ENCODE peak calls at places on chromosomes 13 and 19, in four cellular contexts. One of them, this sample, is unnamed.

GRCh38 chr13:23074054-23074805 is 106.5 kb upstream of the SGCG start:
- DNase-seq in H1: no peak
- DNase-seq in IMR-90: peak; percentile 11
- DNase-seq in mesendoderm: no peak
- DNase-seq in this sample: no peak

GRCh38 chr13:95573226-95573625 is 20.7 kb downstream of the CLDN10 start:
- DNase-seq in H1: no peak
- DNase-seq in IMR-90: peak; percentile 11
- DNase-seq in mesendoderm: no peak
- DNase-seq in this sample: no peak

GRCh38 chr13:26785845-26786630 is 25.5 kb upstream of the GPR12 start:
- DNase-seq in H1: peak; percentile 73
- DNase-seq in IMR-90: no peak
- DNase-seq in mesendoderm: peak; percentile 78
- DNase-seq in this sample: peak; percentile 80

GRCh38 chr13:113145911-113146598 is 12.4 kb upstream of the PROZ start:
- DNase-seq in H1: no peak
- DNase-seq in IMR-90: no peak
- DNase-seq in mesendoderm: no peak
- DNase-seq in this sample: peak; percentile 18

GRCh38 chr19:38033658-38034150 is 126.7 kb downstream of the SIPA1L3 start:
- DNase-seq in IMR-90: no peak
- DNase-seq in H1: no peak
- DNase-seq in mesendoderm: peak; percentile 83
- DNase-seq in this sample: peak; percentile 62

GRCh38 chr13:32016631-32017030 is 14.9 kb upstream of the FRY start:
- DNase-seq in IMR-90: no peak
- DNase-seq in mesendoderm: no peak
- DNase-seq in H1: no peak
- DNase-seq in this sample: no peak

GRCh38 chr13:22836475-22836874 is 344.3 kb upstream of the SGCG start:
- DNase-seq in mesendoderm: no peak
- DNase-seq in H1: no peak
- DNase-seq in IMR-90: no peak
- DNase-seq in this sample: no peak

GRCh38 chr19:19461671-19462622 is 53.4 kb downstream of the TSSK6 start:
- DNase-seq in H1: peak; percentile 88
- DNase-seq in IMR-90: no peak
- DNase-seq in mesendoderm: peak; percentile 96
- DNase-seq in this sample: peak; percentile 97

GRCh38 chr13:40665754-40666057 is 735 bp downstream of the FOXO1 start:
- DNase-seq in mesendoderm: peak; percentile 60
- DNase-seq in H1: no peak
- DNase-seq in IMR-90: no peak
- DNase-seq in this sample: no peak

GRCh38 chr19:38869836-38870607 is 8.1 kb downstream of the RINL start:
- DNase-seq in H1: peak; percentile 91
- DNase-seq in mesendoderm: peak; percentile 90
- DNase-seq in IMR-90: peak; percentile 45
- DNase-seq in this sample: peak; percentile 84

GRCh38 chr19:40585677-40586422 is 9.2 kb downstream of the SHKBP1 start:
- DNase-seq in mesendoderm: no peak
- DNase-seq in H1: no peak
- DNase-seq in IMR-90: peak; percentile 44
- DNase-seq in this sample: no peak

GRCh38 chr19:13503570-13504235 is 2.6 kb downstream of the CACNA1A start:
- DNase-seq in mesendoderm: no peak
- DNase-seq in H1: no peak
- DNase-seq in IMR-90: no peak
- DNase-seq in this sample: no peak

GRCh38 chr19:47351545-47351944 is 2.4 kb downstream of the DHX34 start:
- DNase-seq in mesendoderm: peak; percentile 69
- DNase-seq in IMR-90: peak; percentile 27
- DNase-seq in H1: no peak
- DNase-seq in this sample: peak; percentile 64

GRCh38 chr19:6060600-6061391 is 49.5 kb downstream of the RFX2 start:
- DNase-seq in H1: no peak
- DNase-seq in IMR-90: peak; percentile 16
- DNase-seq in mesendoderm: peak; percentile 93
- DNase-seq in this sample: peak; percentile 55

GRCh38 chr13:38381840-38382239 is 32.2 kb downstream of the UFM1 start:
- DNase-seq in IMR-90: no peak
- DNase-seq in H1: no peak
- DNase-seq in mesendoderm: no peak
- DNase-seq in this sample: no peak

GRCh38 chr13:38372818-38373217 is 23.2 kb downstream of the UFM1 start:
- DNase-seq in mesendoderm: peak; percentile 21
- DNase-seq in IMR-90: no peak
- DNase-seq in H1: no peak
- DNase-seq in this sample: no peak

GRCh38 chr13:38376551-38376950 is 26.9 kb downstream of the UFM1 start:
- DNase-seq in IMR-90: peak; percentile 4
- DNase-seq in H1: no peak
- DNase-seq in mesendoderm: no peak
- DNase-seq in this sample: no peak
- H4K5ac ChIP-seq in IMR-90: no peak overlapping the region
- H4K5ac ChIP-seq in H1: no peak overlapping the region
- H4K5ac ChIP-seq in mesendoderm: no peak overlapping the region
- H4K5ac ChIP-seq in this sample: no peak overlapping the region

DNA sequence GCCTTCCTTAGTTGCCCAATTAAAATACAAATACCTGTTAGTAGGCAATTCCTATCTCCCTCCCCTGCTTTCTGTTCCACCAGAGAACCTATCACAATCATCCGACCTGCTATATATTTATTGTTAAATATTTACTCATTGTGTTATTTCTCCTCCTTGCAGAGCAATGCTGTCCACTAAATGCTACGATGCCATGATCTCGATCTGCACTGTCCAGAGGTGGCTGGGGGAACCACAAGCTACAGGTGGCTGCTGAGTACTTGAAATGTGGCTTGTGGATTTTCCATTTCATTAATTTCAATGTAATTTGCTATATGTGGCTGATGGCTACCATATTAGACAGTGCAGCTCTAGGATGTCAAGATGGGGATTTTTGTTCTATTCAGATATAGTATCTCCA is 5.1 kb downstream of the KLK6 start:
- DNase-seq in IMR-90: no peak
- DNase-seq in H1: no peak
- DNase-seq in mesendoderm: no peak
- DNase-seq in this sample: no peak
- H4K5ac ChIP-seq in IMR-90: no peak overlapping the region
- H4K5ac ChIP-seq in H1: no peak overlapping the region
- H4K5ac ChIP-seq in mesendoderm: no peak overlapping the region
- H4K5ac ChIP-seq in this sample: no peak overlapping the region

DNA sequence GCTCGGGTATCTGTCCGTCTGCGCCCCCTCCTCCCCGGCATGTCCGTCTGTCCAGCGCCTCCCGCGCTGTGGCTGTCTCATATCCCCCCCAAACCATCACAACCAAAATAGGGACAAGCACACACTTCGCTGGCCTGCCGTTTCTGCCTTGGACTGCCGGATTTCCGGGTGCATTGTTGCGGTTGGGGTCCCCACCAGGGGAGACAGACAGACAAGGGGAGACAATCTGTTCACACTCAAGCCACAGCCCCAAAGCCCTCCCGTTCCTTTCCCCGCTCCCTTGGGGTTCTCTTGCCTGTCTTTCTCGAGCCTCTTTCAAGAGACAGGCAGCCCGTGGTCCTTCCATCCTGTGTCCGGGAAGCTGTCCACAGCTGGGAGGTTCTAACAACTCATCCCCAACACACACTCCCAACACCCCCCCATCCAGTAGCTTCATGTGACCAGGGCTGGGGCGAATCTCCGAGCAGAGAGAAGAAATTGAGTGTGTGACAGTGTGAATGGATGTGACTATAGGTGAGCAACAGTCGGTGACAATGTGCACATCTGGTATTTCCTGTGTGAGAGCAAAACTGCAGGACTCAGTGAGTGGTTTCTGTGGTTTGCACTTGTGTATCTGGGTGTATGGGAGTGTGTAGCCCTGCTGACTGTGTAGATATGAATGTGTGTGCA is 16.5 kb upstream of the FOSB start:
- DNase-seq in mesendoderm: peak; percentile 59
- DNase-seq in IMR-90: peak; percentile 88
- DNase-seq in H1: no peak
- DNase-seq in this sample: no peak
- H4K5ac ChIP-seq in mesendoderm: no peak overlapping the region
- H4K5ac ChIP-seq in IMR-90: no peak overlapping the region
- H4K5ac ChIP-seq in H1: no peak overlapping the region
- H4K5ac ChIP-seq in this sample: peak overlapping the region; percentile 20

DNA sequence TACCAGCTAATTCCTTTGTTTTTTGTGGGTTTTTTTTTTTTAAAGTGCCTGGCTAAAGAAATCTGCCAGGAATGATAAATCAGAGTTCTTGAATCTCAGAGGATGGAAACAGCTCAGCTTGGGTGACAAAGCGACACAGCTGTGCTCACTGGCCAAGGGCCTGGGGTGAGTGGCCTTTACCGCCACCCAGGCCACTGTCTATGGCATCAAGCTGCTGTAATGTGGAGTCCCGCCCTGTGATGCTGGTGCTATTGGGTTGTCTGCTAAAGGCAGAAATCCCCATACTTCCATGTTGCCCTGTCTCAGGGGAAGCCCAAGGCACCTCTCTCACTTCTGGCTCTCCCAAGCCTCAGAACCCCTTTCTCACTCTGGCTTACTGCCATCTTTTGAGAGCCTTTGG is 82.6 kb upstream of the FARP1 start:
- DNase-seq in H1: no peak
- DNase-seq in mesendoderm: no peak
- DNase-seq in IMR-90: no peak
- DNase-seq in this sample: no peak
- H4K5ac ChIP-seq in H1: no peak overlapping the region
- H4K5ac ChIP-seq in mesendoderm: no peak overlapping the region
- H4K5ac ChIP-seq in IMR-90: no peak overlapping the region
- H4K5ac ChIP-seq in this sample: no peak overlapping the region

GRCh38 chr13:91399189-91400093 is 1.0 kb downstream of the GPC5 start:
- DNase-seq in IMR-90: no peak
- DNase-seq in H1: no peak
- DNase-seq in mesendoderm: no peak
- DNase-seq in this sample: no peak
- H4K5ac ChIP-seq in IMR-90: no peak overlapping the region
- H4K5ac ChIP-seq in H1: no peak overlapping the region
- H4K5ac ChIP-seq in mesendoderm: no peak overlapping the region
- H4K5ac ChIP-seq in this sample: no peak overlapping the region

GRCh38 chr19:16659464-16659831 is 496 bp downstream of the SMIM7 start:
- DNase-seq in IMR-90: no peak
- DNase-seq in mesendoderm: no peak
- DNase-seq in H1: no peak
- DNase-seq in this sample: no peak

GRCh38 chr19:16654621-16655020 is 5.3 kb downstream of the SMIM7 start:
- DNase-seq in H1: no peak
- DNase-seq in IMR-90: no peak
- DNase-seq in mesendoderm: no peak
- DNase-seq in this sample: no peak

GRCh38 chr19:16654151-16654550 is 5.8 kb downstream of the SMIM7 start:
- DNase-seq in H1: no peak
- DNase-seq in mesendoderm: peak; percentile 43
- DNase-seq in IMR-90: no peak
- DNase-seq in this sample: peak; percentile 35

GRCh38 chr19:16657384-16657783 is 2.6 kb downstream of the SMIM7 start:
- DNase-seq in H1: no peak
- DNase-seq in IMR-90: no peak
- DNase-seq in mesendoderm: no peak
- DNase-seq in this sample: no peak

DNA sequence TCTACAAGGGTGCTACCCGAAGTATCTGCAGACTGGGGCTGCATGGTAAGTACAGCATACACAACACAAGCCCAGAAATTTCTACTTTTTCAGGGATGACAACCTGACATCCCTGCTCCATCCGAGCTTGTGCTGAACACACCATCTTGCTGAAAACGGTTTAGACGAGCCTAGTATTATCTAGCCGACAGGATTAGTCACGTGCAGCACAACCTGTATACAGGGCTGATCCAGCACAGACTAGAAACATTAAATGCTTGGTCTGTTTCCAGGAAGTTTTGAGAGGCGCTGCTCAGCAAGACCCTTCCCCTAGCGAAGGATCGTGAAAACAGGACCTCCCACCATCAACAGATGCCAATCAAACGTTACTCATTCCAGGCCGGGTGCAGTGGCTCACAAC is 4.2 kb downstream of the SMIM7 start:
- DNase-seq in mesendoderm: no peak
- DNase-seq in H1: no peak
- DNase-seq in IMR-90: no peak
- DNase-seq in this sample: no peak
- H4K5ac ChIP-seq in mesendoderm: no peak overlapping the region
- H4K5ac ChIP-seq in H1: no peak overlapping the region
- H4K5ac ChIP-seq in IMR-90: no peak overlapping the region
- H4K5ac ChIP-seq in this sample: no peak overlapping the region

GRCh38 chr13:105908581-105908980 is 626.9 kb downstream of the EFNB2 start:
- DNase-seq in H1: no peak
- DNase-seq in IMR-90: no peak
- DNase-seq in mesendoderm: no peak
- DNase-seq in this sample: no peak

GRCh38 chr13:105907319-105908019 is 628.0 kb downstream of the EFNB2 start:
- DNase-seq in mesendoderm: no peak
- DNase-seq in IMR-90: no peak
- DNase-seq in H1: no peak
- DNase-seq in this sample: no peak

GRCh38 chr13:105904034-105904742 is 631.3 kb downstream of the EFNB2 start:
- DNase-seq in H1: no peak
- DNase-seq in mesendoderm: no peak
- DNase-seq in IMR-90: no peak
- DNase-seq in this sample: no peak
- H4K5ac ChIP-seq in H1: no peak overlapping the region
- H4K5ac ChIP-seq in mesendoderm: no peak overlapping the region
- H4K5ac ChIP-seq in IMR-90: no peak overlapping the region
- H4K5ac ChIP-seq in this sample: no peak overlapping the region

GRCh38 chr19:4088065-4088679 is 21.5 kb upstream of the ZBTB7A start:
- DNase-seq in mesendoderm: no peak
- DNase-seq in H1: no peak
- DNase-seq in IMR-90: no peak
- DNase-seq in this sample: no peak

GRCh38 chr19:4090351-4091220 is 23.9 kb upstream of the ZBTB7A start:
- DNase-seq in H1: no peak
- DNase-seq in IMR-90: no peak
- DNase-seq in mesendoderm: no peak
- DNase-seq in this sample: no peak

GRCh38 chr19:4088975-4089374 is 22.3 kb upstream of the ZBTB7A start:
- DNase-seq in H1: no peak
- DNase-seq in mesendoderm: no peak
- DNase-seq in IMR-90: no peak
- DNase-seq in this sample: no peak

GRCh38 chr19:4089946-4090345 is 23.2 kb upstream of the ZBTB7A start:
- DNase-seq in mesendoderm: no peak
- DNase-seq in H1: no peak
- DNase-seq in IMR-90: no peak
- DNase-seq in this sample: no peak

DNA sequence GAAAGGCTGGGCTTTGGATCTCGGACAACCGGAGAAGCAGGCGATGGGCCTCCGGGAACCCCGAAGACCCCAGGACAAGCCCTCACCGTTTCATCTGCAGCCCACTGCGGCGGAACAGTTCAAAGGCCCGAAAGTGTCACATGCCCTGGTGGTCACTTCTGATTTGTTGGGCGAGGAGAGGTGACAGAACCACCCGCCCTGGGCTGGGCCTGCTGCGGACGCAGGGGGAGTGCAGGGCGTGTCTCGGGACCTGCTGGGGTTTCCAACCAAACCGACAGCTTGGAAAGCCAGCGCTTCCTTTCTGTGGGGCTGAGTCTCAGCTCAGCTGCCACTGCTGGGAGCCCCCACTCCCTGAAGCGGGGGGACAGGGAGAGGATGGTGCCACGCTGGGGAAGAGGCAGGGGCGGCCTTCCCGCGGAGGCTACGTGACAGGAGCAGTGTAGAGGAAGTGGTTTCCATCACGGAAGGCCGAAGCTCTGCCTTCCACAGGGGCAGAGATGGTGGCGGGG is 22.8 kb upstream of the ZBTB7A start:
- DNase-seq in H1: no peak
- DNase-seq in IMR-90: no peak
- DNase-seq in mesendoderm: no peak
- DNase-seq in this sample: no peak
- H4K5ac ChIP-seq in H1: no peak overlapping the region
- H4K5ac ChIP-seq in IMR-90: no peak overlapping the region
- H4K5ac ChIP-seq in mesendoderm: no peak overlapping the region
- H4K5ac ChIP-seq in this sample: no peak overlapping the region

This sample was measured in H9.